ENCODE peak calls at places on chromosomes 1 and 21, in ten cellular contexts. Y is A549; H is breast epithelium; I is left lung; K is bronchial epithelial cell; W is lower lobe of right lung; V is CD8-positive, alpha-beta T cell; U is upper lobe of left lung; B is fibroblast of villous mesenchyme; A is GM12865. J is an unnamed sample.

GRCh38 chr1:53408013-53408754 is 51.0 kb upstream of the DMRTB1 start:
- DNase-seq in Y (no peak), H (no peak), I (no peak), K (no peak), W (no peak), V (no peak), U (no peak), B (no peak), A (peak), J (no peak)

GRCh38 chr1:18100493-18101063 is 7.0 kb upstream of the IGSF21 start:
- DNase-seq in Y (peak), H (peak), I (no peak), K (peak), W (no peak), V (no peak), U (peak), B (peak), A (peak), J (peak)

GRCh38 chr1:46545784-46546183 is 5.7 kb downstream of the KNCN start:
- DNase-seq in Y (no peak), H (no peak), I (peak), K (no peak), W (no peak), V (no peak), U (no peak), B (no peak), A (no peak), J (no peak)

GRCh38 chr1:36258960-36259344 is 34.7 kb downstream of the THRAP3 start:
- DNase-seq in Y (no peak), H (no peak), I (no peak), K (peak), W (no peak), V (no peak), U (no peak), B (peak), A (no peak), J (no peak)

GRCh38 chr1:112803906-112804762 is 89.0 kb upstream of the PPM1J start:
- DNase-seq in Y (peak), H (peak), I (peak), K (peak), W (peak), V (no peak), U (peak), B (peak), A (peak), J (peak)

GRCh38 chr1:209086486-209087192 is 496.9 kb upstream of the CAMK1G start:
- DNase-seq in Y (no peak), H (no peak), I (no peak), K (no peak), W (no peak), V (no peak), U (no peak), B (no peak), A (peak), J (no peak)

GRCh38 chr1:40309374-40310128 is 7.5 kb downstream of the COL9A2 start:
- DNase-seq in Y (no peak), H (no peak), I (no peak), K (no peak), W (no peak), V (no peak), U (no peak), B (no peak), A (no peak), J (no peak)

GRCh38 chr1:204589409-204590038 is 73.3 kb downstream of the MDM4 start:
- DNase-seq in Y (no peak), H (no peak), I (no peak), K (no peak), W (no peak), V (no peak), U (no peak), B (no peak), A (no peak), J (peak)

GRCh38 chr1:113751516-113751915 is 7.8 kb downstream of the PHTF1 start:
- DNase-seq in Y (no peak), H (no peak), I (no peak), K (no peak), W (no peak), V (no peak), U (no peak), B (no peak), A (no peak), J (no peak)

GRCh38 chr21:28632718-28633408 is 359.8 kb downstream of the LTN1 start:
- DNase-seq in Y (no peak), H (no peak), I (no peak), K (peak), W (no peak), V (no peak), U (no peak), B (peak), A (no peak), J (peak)

GRCh38 chr1:174743654-174744561 is 255.8 kb upstream of the CACYBP start:
- DNase-seq in Y (peak), H (no peak), I (no peak), K (peak), W (no peak), V (no peak), U (no peak), B (peak), A (peak), J (peak)

GRCh38 chr1:101242331-101243050 is 5.7 kb downstream of the S1PR1 start:
- DNase-seq in Y (no peak), H (no peak), I (no peak), K (no peak), W (no peak), V (no peak), U (no peak), B (no peak), A (no peak), J (peak)

GRCh38 chr1:18109058-18109755 is 1.6 kb downstream of the IGSF21 start:
- DNase-seq in Y (no peak), H (no peak), I (no peak), K (no peak), W (no peak), V (no peak), U (no peak), B (no peak), A (no peak), J (no peak)

GRCh38 chr1:3652538-3653285 is 396 bp downstream of the TP73 start:
- DNase-seq in Y (no peak), H (no peak), I (peak), K (no peak), W (no peak), V (no peak), U (no peak), B (no peak), A (peak), J (no peak)

GRCh38 chr1:201014816-201015200 is 8.7 kb downstream of the KIF21B start:
- DNase-seq in Y (no peak), H (no peak), I (no peak), K (peak), W (no peak), V (no peak), U (no peak), B (no peak), A (no peak), J (no peak)

GRCh38 chr21:32813265-32813903 is 41.8 kb upstream of the PAXBP1 start:
- DNase-seq in Y (no peak), H (no peak), I (no peak), K (no peak), W (no peak), V (no peak), U (no peak), B (no peak), A (peak), J (no peak)

GRCh38 chr1:228082975-228083870 is 715 bp downstream of the ARF1 start:
- DNase-seq in Y (no peak), H (no peak), I (peak), K (no peak), W (peak), V (no peak), U (peak), B (peak), A (peak), J (no peak)

GRCh38 chr1:196063307-196063706 is 544.9 kb downstream of the KCNT2 start:
- DNase-seq in Y (peak), H (no peak), I (no peak), K (peak), W (no peak), V (no peak), U (no peak), B (no peak), A (no peak), J (peak)

GRCh38 chr1:89179343-89179742 is 3.5 kb upstream of the GBP7 start:
- DNase-seq in Y (no peak), H (no peak), I (no peak), K (no peak), W (no peak), V (no peak), U (no peak), B (peak), A (no peak), J (no peak)

GRCh38 chr1:26820784-26821269 is 5.7 kb upstream of the ZDHHC18 start:
- DNase-seq in Y (no peak), H (no peak), I (no peak), K (no peak), W (no peak), V (no peak), U (no peak), B (no peak), A (peak), J (no peak)

GRCh38 chr1:10697621-10698160 is 98.8 kb downstream of the CASZ1 start:
- DNase-seq in Y (no peak), H (no peak), I (no peak), K (no peak), W (no peak), V (no peak), U (no peak), B (no peak), A (no peak), J (no peak)

GRCh38 chr1:208587110-208587509 is 342.9 kb upstream of the PLXNA2 start:
- DNase-seq in Y (no peak), H (no peak), I (no peak), K (no peak), W (no peak), V (no peak), U (no peak), B (no peak), A (peak), J (no peak)

GRCh38 chr1:26044971-26045711 is 777 bp downstream of the SLC30A2 start:
- DNase-seq in Y (no peak), H (no peak), I (no peak), K (no peak), W (no peak), V (no peak), U (no peak), B (no peak), A (no peak), J (no peak)

GRCh38 chr1:178682429-178682828 is 42.6 kb upstream of the RALGPS2 start:
- DNase-seq in Y (no peak), H (no peak), I (no peak), K (peak), W (no peak), V (no peak), U (no peak), B (no peak), A (no peak), J (no peak)

GRCh38 chr1:53946252-53947171 is at the start of gene LRRC42:
- DNase-seq in Y (no peak), H (peak), I (no peak), K (no peak), W (no peak), V (no peak), U (no peak), B (no peak), A (no peak), J (no peak)

GRCh38 chr1:42420911-42421585 is 34.8 kb downstream of the ZMYND12 start:
- DNase-seq in Y (no peak), H (no peak), I (no peak), K (peak), W (no peak), V (no peak), U (no peak), B (peak), A (no peak), J (peak)

GRCh38 chr1:225378880-225379279 is 49.0 kb downstream of the LBR start:
- DNase-seq in Y (peak), H (no peak), I (no peak), K (peak), W (no peak), V (no peak), U (no peak), B (peak), A (no peak), J (peak)

GRCh38 chr1:236131916-236132315 is 10.4 kb upstream of the GPR137B start:
- DNase-seq in Y (no peak), H (no peak), I (no peak), K (no peak), W (no peak), V (no peak), U (no peak), B (no peak), A (no peak), J (no peak)

GRCh38 chr1:2539312-2539907 is 9.3 kb upstream of the HES5 start:
- DNase-seq in Y (no peak), H (no peak), I (no peak), K (no peak), W (no peak), V (no peak), U (no peak), B (no peak), A (peak), J (no peak)
- TF ChIP-seq CTCF in Y (no peak), H (no peak), I (no peak), K (peak), W (peak), V (peak), U (peak), B (peak), A (peak), J (peak)

GRCh38 chr1:30064547-30064946 is 658.8 kb downstream of the MATN1 start:
- DNase-seq in Y (no peak), H (no peak), I (no peak), K (no peak), W (no peak), V (no peak), U (no peak), B (no peak), A (no peak), J (no peak)
- H3K4me3 ChIP-seq in Y (no peak), H (no peak), I (no peak), K (no peak), W (no peak), V (no peak), U (no peak), B (no peak), A (no peak), J (no peak)

DNA sequence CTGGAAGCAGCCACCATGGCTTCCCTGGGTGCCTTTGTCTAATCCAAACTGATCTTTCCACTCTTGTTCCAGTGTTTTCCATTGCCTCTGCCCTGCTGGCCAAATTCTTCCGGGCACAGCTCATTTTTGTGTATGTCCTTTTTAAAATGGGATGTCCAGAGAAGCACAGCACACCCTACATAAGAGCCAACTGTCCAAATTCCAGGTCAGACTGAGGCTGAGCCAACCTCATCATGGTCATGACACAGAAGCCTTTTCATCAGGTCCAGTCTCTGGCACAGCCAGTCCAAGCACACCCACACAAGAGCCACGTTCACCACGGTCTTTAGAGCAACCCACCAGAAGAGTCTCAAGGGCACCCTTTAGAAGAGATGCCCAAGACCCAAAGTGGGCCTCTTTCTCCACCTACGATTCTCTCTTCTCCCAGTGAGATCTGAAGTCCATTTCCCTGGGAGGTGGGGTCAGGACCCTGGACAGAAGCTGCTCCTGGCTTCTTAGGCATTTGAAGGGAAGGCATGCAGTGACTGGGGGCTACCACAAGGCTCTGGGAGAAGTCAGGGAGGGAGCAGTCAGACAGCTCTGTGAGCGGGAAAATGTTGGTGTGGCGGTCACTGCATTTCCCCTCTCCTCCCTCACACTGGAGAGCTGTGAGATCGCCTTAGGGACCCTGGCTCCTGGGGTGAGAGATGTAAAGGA is 53.2 kb downstream of the SYT2 start:
- DNase-seq in Y (peak), H (no peak), I (no peak), K (peak), W (no peak), V (no peak), U (no peak), B (peak), A (no peak), J (peak)
- TF ChIP-seq CTCF in Y (no peak), H (no peak), I (no peak), K (peak), W (no peak), V (no peak), U (no peak), B (peak), A (no peak), J (peak)

GRCh38 chr1:12168451-12169160 is 1.8 kb downstream of the TNFRSF1B start:
- DNase-seq in Y (no peak), H (no peak), I (peak), K (no peak), W (no peak), V (no peak), U (no peak), B (no peak), A (no peak), J (peak)

GRCh38 chr1:12171206-12172041 is 4.6 kb downstream of the TNFRSF1B start:
- DNase-seq in Y (no peak), H (no peak), I (peak), K (no peak), W (no peak), V (no peak), U (no peak), B (no peak), A (peak), J (no peak)

GRCh38 chr1:12170263-12170671 is 3.5 kb downstream of the TNFRSF1B start:
- DNase-seq in Y (no peak), H (no peak), I (peak), K (no peak), W (no peak), V (no peak), U (no peak), B (no peak), A (no peak), J (no peak)

GRCh38 chr1:12167493-12168429 is 970 bp downstream of the TNFRSF1B start:
- DNase-seq in Y (no peak), H (no peak), I (peak), K (no peak), W (no peak), V (no peak), U (no peak), B (no peak), A (peak), J (no peak)

DNA sequence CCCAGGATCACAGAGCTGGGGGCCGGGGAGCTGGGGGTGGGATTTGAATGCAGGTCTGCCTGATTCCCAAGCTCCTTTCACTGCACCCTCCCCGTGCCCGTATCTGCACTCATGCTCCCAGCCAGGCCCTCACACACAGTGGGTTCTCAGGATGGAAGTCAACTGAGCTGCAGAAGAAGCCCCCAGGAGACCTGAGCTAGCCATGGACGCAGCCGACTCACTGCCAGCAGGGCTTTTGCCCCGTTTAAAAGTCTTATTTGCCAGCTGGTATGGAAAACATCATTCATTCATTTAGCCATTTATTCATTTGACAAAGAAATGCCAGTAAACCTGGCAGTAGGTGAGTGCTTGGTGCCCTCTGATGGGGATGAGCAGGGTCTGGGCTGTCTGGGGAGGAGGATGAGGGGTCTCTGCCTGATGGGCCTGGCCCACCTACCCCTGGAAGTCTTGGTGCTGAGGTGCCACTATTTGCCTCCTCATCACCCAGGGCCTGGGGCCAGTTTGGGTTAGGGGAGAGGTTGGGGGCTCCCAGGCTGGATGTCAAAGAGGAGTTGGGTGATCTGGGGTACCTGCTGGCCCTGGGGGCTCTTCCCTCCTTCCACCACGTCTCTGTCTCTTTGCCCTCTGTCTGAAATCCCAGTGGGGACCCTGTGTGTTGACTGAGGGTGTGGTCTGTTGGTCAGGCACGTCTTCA is 2.8 kb downstream of the TNFRSF1B start:
- DNase-seq in Y (no peak), H (no peak), I (peak), K (no peak), W (no peak), V (no peak), U (no peak), B (no peak), A (no peak), J (no peak)
- H3K4me3 ChIP-seq in Y (no peak), H (no peak), I (peak), K (no peak), W (peak), V (no peak), U (no peak), B (no peak), A (no peak), J (no peak)

GRCh38 chr1:226940029-226940805 is at the start of gene COQ8A:
- DNase-seq in Y (peak), H (peak), I (peak), K (peak), W (peak), V (peak), U (peak), B (peak), A (peak), J (peak)
- TF ChIP-seq CTCF in Y (no peak), H (no peak), I (no peak), K (no peak), W (no peak), V (no peak), U (peak), B (no peak), A (no peak), J (no peak)

GRCh38 chr1:181319903-181320302 is 163.4 kb upstream of the CACNA1E start:
- DNase-seq in Y (no peak), H (no peak), I (no peak), K (no peak), W (no peak), V (no peak), U (no peak), B (no peak), A (no peak), J (no peak)

GRCh38 chr1:181318858-181319235 is 164.5 kb upstream of the CACNA1E start:
- DNase-seq in Y (no peak), H (no peak), I (no peak), K (peak), W (no peak), V (no peak), U (no peak), B (no peak), A (no peak), J (no peak)

GRCh38 chr1:181314959-181315358 is 168.4 kb upstream of the CACNA1E start:
- DNase-seq in Y (no peak), H (no peak), I (no peak), K (no peak), W (no peak), V (no peak), U (no peak), B (no peak), A (no peak), J (no peak)

GRCh38 chr1:181318022-181318857 is 165.1 kb upstream of the CACNA1E start:
- DNase-seq in Y (no peak), H (no peak), I (no peak), K (no peak), W (no peak), V (no peak), U (no peak), B (no peak), A (no peak), J (no peak)

DNA sequence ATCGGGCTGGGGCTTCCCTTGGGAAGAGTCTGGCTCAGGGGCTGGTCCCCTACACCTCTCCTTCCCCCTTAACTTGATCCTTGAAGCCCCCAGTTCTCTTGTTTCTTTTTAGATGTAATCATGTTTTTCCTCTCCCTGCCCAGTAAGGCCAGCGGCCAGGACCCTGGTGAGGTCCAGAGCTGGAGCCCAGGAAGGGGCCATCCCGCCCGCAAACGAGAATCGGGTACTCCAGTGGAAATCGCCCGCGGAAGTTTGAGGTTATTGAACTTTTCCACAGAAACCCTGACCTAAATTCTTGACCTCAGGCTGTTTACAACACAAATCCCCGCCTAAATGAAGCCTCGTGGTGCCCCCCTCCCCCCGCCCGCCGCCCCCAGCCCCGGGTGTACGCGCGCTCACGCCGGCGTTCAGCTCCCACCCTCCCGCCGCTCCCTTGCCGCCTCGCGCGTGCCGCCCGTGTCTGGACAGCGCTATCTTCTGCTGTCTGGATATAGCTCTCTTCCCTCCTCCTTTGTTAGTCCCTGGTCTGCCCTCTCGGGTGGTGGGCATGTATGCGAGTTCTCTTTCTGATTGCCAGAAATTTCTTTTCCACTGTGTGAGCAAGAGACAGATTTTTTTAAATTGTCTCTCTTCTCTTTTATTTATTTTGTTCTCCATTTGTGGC is 165.9 kb upstream of the CACNA1E start:
- DNase-seq in Y (no peak), H (no peak), I (no peak), K (no peak), W (no peak), V (no peak), U (no peak), B (no peak), A (no peak), J (no peak)
- H3K4me3 ChIP-seq in Y (no peak), H (no peak), I (no peak), K (no peak), W (no peak), V (peak), U (no peak), B (no peak), A (no peak), J (no peak)

J was measured in fibroblast of pulmonary artery.